ENCODE peak calls at places on chromosomes 4 and X, in six cellular contexts. X, C, R, U, Z and S are unnamed samples.
A peak's percentile ranks its signal among the peaks of the same experiment; 100 is the strongest.

GRCh38 chrX:107450823-107451509 is 1.5 kb downstream of the FRMPD3 start:
- DNase-seq in X (no peak), C (no peak), R (no peak), U (no peak), Z (peak; percentile 14), S (no peak)

GRCh38 chr4:136009258-136009832 is 1522.9 kb downstream of the PCDH18 start:
- DNase-seq in X (no peak), C (no peak), R (no peak), U (no peak), Z (no peak), S (no peak)

GRCh38 chr4:24889991-24890390 is 22.9 kb downstream of the CCDC149 start:
- DNase-seq in X (no peak), C (peak; percentile 25), R (no peak), U (no peak), Z (no peak), S (no peak)

GRCh38 chr4:102825261-102826071 is 1.9 kb downstream of the UBE2D3 start:
- DNase-seq in X (no peak), C (peak; percentile 71), R (no peak), U (no peak), Z (peak; percentile 40), S (peak; percentile 26)

GRCh38 chr4:54659213-54660144 is 1.7 kb downstream of the KIT start:
- DNase-seq in X (no peak), C (no peak), R (no peak), U (no peak), Z (no peak), S (peak; percentile 26)

GRCh38 chr4:589219-589963 is 13.3 kb upstream of the TMEM271 start:
- DNase-seq in X (no peak), C (no peak), R (no peak), U (no peak), Z (no peak), S (no peak)

GRCh38 chr4:139606600-139607301 is 50.7 kb upstream of the SETD7 start:
- DNase-seq in X (no peak), C (peak; percentile 74), R (no peak), U (no peak), Z (no peak), S (no peak)

GRCh38 chr4:37964734-37965457 is 4.7 kb downstream of the PTTG2 start:
- DNase-seq in X (no peak), C (no peak), R (no peak), U (no peak), Z (no peak), S (no peak)

GRCh38 chrX:63713510-63713909 is 71.5 kb downstream of the ARHGEF9 start:
- DNase-seq in X (no peak), C (peak; percentile 7), R (no peak), U (peak; percentile 43), Z (no peak), S (no peak)

GRCh38 chr4:107896651-107897050 is 34.7 kb upstream of the CYP2U1 start:
- DNase-seq in X (no peak), C (no peak), R (no peak), U (no peak), Z (no peak), S (no peak)

GRCh38 chr4:46389301-46389761 is 597 bp downstream of the GABRA2 start:
- DNase-seq in X (no peak), C (no peak), R (no peak), U (no peak), Z (no peak), S (peak; percentile 10)

GRCh38 chr4:73127839-73128448 is 58.4 kb upstream of the COX18 start:
- DNase-seq in X (no peak), C (peak; percentile 13), R (no peak), U (no peak), Z (no peak), S (no peak)

GRCh38 chrX:40469316-40469715 is 111.5 kb upstream of the ATP6AP2 start:
- DNase-seq in X (no peak), C (no peak), R (no peak), U (no peak), Z (no peak), S (no peak)

GRCh38 chrX:39427492-39428289 is 626.4 kb downstream of the MID1IP1 start:
- DNase-seq in X (no peak), C (peak; percentile 31), R (no peak), U (no peak), Z (no peak), S (no peak)

GRCh38 chrX:72394518-72395163 is 88.9 kb upstream of the CITED1 start:
- DNase-seq in X (no peak), C (peak; percentile 0), R (no peak), U (peak; percentile 44), Z (no peak), S (no peak)

GRCh38 chr4:90317785-90318184 is 190.6 kb downstream of the CCSER1 start:
- DNase-seq in X (no peak), C (peak; percentile 89), R (no peak), U (no peak), Z (no peak), S (no peak)

GRCh38 chrX:17597836-17598434 is 139.4 kb upstream of the SCML1 start:
- DNase-seq in X (no peak), C (no peak), R (no peak), U (peak; percentile 87), Z (no peak), S (peak; percentile 85)

GRCh38 chrX:51158261-51158660 is 174.4 kb upstream of the NUDT10 start:
- DNase-seq in X (no peak), C (no peak), R (no peak), U (no peak), Z (no peak), S (no peak)